ENCODE peak calls at places on chromosomes 7 and 10, in four cellular contexts. J, Z, B and O are unnamed samples.

GRCh38 chr10:86301431-86301830 is 65.2 kb downstream of the GRID1 start:
- DNase-seq in J (no peak), B (no peak), Z (no peak), O (no peak)

GRCh38 chr7:141744131-141744530 is 6.0 kb downstream of the SSBP1 start:
- DNase-seq in B (no peak), J (no peak), Z (no peak), O (no peak)

GRCh38 chr10:102435529-102436233 is 3.3 kb upstream of the CUEDC2 start:
- DNase-seq in Z (peak; percentile 66), J (no peak), B (no peak), O (peak; percentile 67)

GRCh38 chr10:34286136-34286739 is 528.9 kb downstream of the PARD3 start:
- DNase-seq in Z (no peak), J (no peak), B (no peak), O (no peak)

GRCh38 chr7:93044147-93044810 is 73.5 kb downstream of the SAMD9 start:
- DNase-seq in J (no peak), Z (no peak), B (no peak), O (no peak)

GRCh38 chr7:108415821-108416536 is 40.3 kb downstream of the NRCAM start:
- DNase-seq in B (peak; percentile 60), Z (no peak), J (no peak), O (no peak)

GRCh38 chr7:109639561-109639960 is 1069.9 kb downstream of the DNAJB9 start:
- DNase-seq in Z (no peak), B (no peak), J (no peak), O (no peak)

GRCh38 chr7:96349572-96349971 is 27.7 kb upstream of the SLC25A13 start:
- DNase-seq in B (no peak), Z (no peak), J (no peak), O (no peak)

GRCh38 chr10:44776181-44776580 is 135.0 kb upstream of the TMEM72 start:
- DNase-seq in B (no peak), J (no peak), Z (no peak), O (no peak)

GRCh38 chr7:37921340-37921805 is 933 bp downstream of the EPDR1 start:
- DNase-seq in B (no peak), J (peak; percentile 60), Z (peak; percentile 72), O (peak; percentile 44)

GRCh38 chr7:150964593-150965111 is 13.5 kb downstream of the KCNH2 start:
- DNase-seq in B (no peak), Z (peak; percentile 83), J (no peak), O (peak; percentile 55)
- TF ChIP-seq CBFB in B (no peak), Z (peak; percentile 79), J (no peak), O (no peak)

GRCh38 chr10:71359364-71360046 is 37.2 kb upstream of the CDH23 start:
- DNase-seq in Z (peak; percentile 89), B (no peak), J (no peak), O (no peak)
- TF ChIP-seq CBFB in Z (no peak), B (no peak), J (no peak), O (no peak)

GRCh38 chr10:131656009-131656408 is 244.8 kb upstream of the PPP2R2D start:
- DNase-seq in Z (no peak), B (no peak), J (no peak), O (no peak)
- TF ChIP-seq CBFB in Z (no peak), B (no peak), J (no peak), O (no peak)

GRCh38 chr10:21092683-21093524 is 195.8 kb upstream of the NEBL start:
- DNase-seq in J (no peak), Z (no peak), B (no peak), O (no peak)
- TF ChIP-seq CBFB in J (no peak), Z (no peak), B (no peak), O (no peak)

DNA sequence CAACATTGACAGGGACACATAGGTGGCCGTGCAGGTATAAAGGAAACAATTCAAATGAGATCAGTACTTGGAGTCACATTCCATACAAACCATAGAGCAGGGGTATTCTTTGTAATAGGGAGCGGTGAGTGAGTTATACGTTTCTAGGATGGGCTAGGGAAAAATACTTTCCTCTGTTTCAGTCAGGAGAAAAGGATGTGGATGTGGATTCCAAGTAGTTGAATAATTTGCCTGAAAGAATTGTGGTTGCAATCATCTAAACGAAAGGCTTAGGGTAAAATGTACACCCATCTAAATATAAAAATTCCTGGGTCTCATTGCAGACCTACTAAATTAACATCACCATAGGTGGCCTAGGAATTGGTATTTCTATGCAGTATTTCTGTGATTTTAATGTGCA is 270.7 kb upstream of the IGFBP3 start:
- DNase-seq in B (no peak), Z (no peak), J (no peak), O (no peak)
- TF ChIP-seq CBFB in B (no peak), Z (no peak), J (no peak), O (no peak)

DNA sequence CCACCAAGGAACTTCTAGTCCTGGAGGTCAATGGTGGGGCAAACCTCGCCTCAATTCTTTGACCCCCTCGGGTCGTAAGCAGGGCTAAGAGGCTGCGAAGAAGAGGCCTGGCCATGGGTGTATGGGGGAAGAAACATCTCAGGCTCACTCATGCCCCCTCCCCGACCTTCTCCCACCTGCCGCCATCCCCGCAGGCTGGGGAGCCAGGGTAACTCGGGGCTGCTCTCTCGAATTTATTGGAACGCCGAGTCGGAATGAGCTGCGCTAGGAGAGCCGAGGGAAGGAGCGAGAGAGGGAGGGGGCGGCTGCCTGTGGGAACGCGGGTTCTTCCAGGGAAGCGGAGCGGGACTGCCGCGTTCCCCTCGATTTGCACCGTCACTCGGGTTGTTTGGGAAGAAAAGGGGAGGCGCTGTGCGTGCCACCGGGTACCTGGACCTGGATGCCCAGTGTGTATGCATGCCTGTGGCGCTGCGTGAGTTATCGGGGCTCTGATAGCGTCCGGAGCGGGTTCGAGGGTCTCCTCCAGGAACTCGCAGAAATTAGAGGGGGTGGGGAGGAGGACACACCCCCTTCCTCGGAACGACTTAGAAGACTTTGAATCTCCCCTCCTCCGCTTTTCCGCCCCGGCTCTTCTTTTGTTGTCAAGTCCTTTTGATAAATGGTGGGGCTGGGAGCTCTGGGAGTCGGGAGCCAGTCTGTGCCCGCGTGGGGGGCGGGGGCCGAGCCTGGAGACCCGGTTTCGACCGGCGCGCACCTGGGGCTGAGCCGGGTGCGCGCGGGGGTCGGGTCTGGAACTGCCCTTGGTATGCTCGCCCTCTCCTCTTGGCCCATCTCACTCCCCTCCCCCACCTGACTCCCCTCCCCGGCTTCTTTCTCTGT is 1.8 kb upstream of the ZNF503 start:
- DNase-seq in B (no peak), Z (no peak), J (peak; percentile 18), O (peak; percentile 64)
- TF ChIP-seq CBFB in B (no peak), Z (no peak), J (no peak), O (no peak)